ENCODE peak calls at places on chromosomes 6 and 20, in nine cellular contexts. S is heart right ventricle, R is left lung, D is GM23338, I is MG63, K is hepatocyte, L is ovary, X is right atrium auricular region, F is HAP-1. N is an unnamed sample. For H3K27me3, the result is how much of the 10 kb centered on the place peaks cover.

GRCh38 chr6:16236648-16237199 is 1.7 kb upstream of the GMPR start:
- DNase-seq in S (no peak), R (no peak), D (no peak), I (peak), K (no peak), L (no peak), X (no peak), F (no peak), N (peak)

GRCh38 chr6:135181333-135182119 is 418 bp downstream of the MYB start:
- DNase-seq in S (no peak), R (peak), D (peak), I (no peak), K (peak), L (no peak), X (no peak), F (peak), N (peak)

GRCh38 chr20:64049060-64049886 is at the start of gene SOX18:
- DNase-seq in S (peak), R (no peak), D (peak), I (peak), K (peak), L (no peak), X (no peak), F (peak), N (peak)

GRCh38 chr6:104958720-104959452 is 2.0 kb downstream of the LIN28B start:
- DNase-seq in S (no peak), R (no peak), D (peak), I (no peak), K (peak), L (no peak), X (no peak), F (peak), N (no peak)

GRCh38 chr6:104548297-104548696 is 311.4 kb downstream of the HACE1 start:
- DNase-seq in S (no peak), R (no peak), D (no peak), I (no peak), K (no peak), L (no peak), X (no peak), F (no peak), N (no peak)

GRCh38 chr6:14732845-14733757 is 512.8 kb upstream of the JARID2 start:
- DNase-seq in S (no peak), R (no peak), D (no peak), I (peak), K (no peak), L (no peak), X (no peak), F (no peak), N (peak)

GRCh38 chr6:164035912-164036485 is 621.5 kb downstream of the QKI start:
- DNase-seq in S (no peak), R (no peak), D (peak), I (no peak), K (peak), L (no peak), X (no peak), F (no peak), N (no peak)

GRCh38 chr6:169955796-169956493 is 204.5 kb downstream of the ERMARD start:
- DNase-seq in S (no peak), R (peak), D (no peak), I (no peak), K (no peak), L (no peak), X (peak), F (no peak), N (no peak)

GRCh38 chr6:109891924-109892323 is 86.2 kb upstream of the GPR6 start:
- DNase-seq in S (no peak), R (no peak), D (no peak), I (no peak), K (no peak), L (no peak), X (no peak), F (no peak), N (no peak)

GRCh38 chr6:43242908-43243648 is at the start of gene TTBK1:
- DNase-seq in S (no peak), R (no peak), D (peak), I (no peak), K (no peak), L (no peak), X (no peak), F (peak), N (no peak)

GRCh38 chr6:158095031-158095430 is 73.0 kb downstream of the SERAC1 start:
- DNase-seq in S (no peak), R (no peak), D (no peak), I (no peak), K (no peak), L (no peak), X (no peak), F (no peak), N (no peak)

GRCh38 chr6:82145926-82146452 is 101.6 kb downstream of the IBTK start:
- DNase-seq in S (no peak), R (no peak), D (no peak), I (no peak), K (no peak), L (no peak), X (no peak), F (no peak), N (no peak)

GRCh38 chr6:56984374-56984773 is 29.5 kb downstream of the BEND6 start:
- DNase-seq in S (no peak), R (no peak), D (no peak), I (no peak), K (no peak), L (no peak), X (no peak), F (no peak), N (peak)

GRCh38 chr6:119979862-119980261 is 630.3 kb upstream of the MAN1A1 start:
- DNase-seq in S (no peak), R (no peak), D (peak), I (no peak), K (no peak), L (no peak), X (no peak), F (no peak), N (peak)

GRCh38 chr6:15874351-15874750 is 211.5 kb upstream of the DTNBP1 start:
- DNase-seq in S (no peak), R (no peak), D (no peak), I (no peak), K (no peak), L (no peak), X (no peak), F (no peak), N (no peak)

GRCh38 chr6:149636116-149636515 is 12.4 kb downstream of the KATNA1 start:
- DNase-seq in S (no peak), R (no peak), D (peak), I (peak), K (no peak), L (no peak), X (no peak), F (peak), N (peak)

DNA sequence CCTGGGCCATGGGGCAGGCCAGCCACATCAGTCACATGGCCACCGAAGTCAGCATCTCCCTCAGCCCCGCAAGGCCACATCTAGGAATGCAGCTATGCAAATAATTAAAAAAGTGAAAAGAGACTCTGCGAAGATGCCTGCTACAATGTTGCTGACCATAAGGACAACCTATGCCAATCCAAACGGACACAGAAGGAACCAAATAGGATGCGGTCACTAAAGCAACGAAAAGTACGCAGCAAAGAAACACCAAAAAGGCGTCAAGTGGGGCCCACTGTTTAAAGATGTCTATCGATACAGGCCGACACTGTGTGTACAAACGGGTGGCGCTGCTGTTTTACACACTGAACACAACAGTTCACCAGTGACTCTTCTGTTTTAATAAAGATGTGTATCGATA is 56.4 kb downstream of the TAF4 start:
- DNase-seq in S (no peak), R (no peak), D (no peak), I (no peak), K (no peak), L (no peak), X (no peak), F (no peak), N (no peak)
- H3K27me3 ChIP-seq in S (under half), R (under half), D (under half), I (under half), K (under half), L (under half), X (under half), F (under half), N (under half)

DNA sequence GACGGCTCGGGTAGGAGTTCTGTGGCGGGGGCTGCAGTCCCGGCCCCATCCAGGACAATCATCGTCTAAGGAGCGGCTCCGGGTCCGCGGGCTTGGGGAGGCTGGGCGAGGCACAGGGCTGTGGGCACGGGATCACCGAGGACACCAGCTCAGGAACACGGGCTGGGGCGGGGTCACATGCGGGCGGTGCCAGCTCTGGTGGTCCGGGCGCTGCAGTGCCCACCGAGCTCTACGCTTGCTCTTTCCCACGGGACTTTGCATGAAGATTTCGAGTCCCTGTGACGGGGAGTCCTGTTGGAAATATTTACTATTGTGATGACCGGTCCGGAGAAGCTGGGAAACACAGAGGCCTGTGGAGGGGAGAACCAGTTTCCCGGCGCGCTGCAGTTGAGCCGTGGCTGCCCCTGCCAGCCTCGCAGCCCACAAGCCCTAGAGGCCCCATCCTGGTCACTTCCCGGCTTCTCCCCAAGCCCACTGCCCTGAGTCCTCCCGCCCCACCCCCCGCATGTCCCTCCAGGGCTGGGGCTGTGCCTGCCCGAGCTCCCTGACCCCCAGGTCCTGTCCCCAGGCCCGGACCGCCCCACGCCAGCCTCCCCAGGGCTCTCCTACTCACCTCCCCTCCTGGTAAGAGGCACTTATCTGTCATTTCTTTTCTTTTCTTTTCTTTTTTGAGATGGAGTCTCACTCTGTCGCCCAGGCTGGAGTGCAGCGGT is 20.7 kb downstream of the SLC17A9 start:
- DNase-seq in S (no peak), R (no peak), D (no peak), I (no peak), K (no peak), L (no peak), X (no peak), F (no peak), N (no peak)
- H3K27me3 ChIP-seq in S (half or more), R (under half), D (under half), I (under half), K (under half), L (under half), X (under half), F (under half), N (under half)

DNA sequence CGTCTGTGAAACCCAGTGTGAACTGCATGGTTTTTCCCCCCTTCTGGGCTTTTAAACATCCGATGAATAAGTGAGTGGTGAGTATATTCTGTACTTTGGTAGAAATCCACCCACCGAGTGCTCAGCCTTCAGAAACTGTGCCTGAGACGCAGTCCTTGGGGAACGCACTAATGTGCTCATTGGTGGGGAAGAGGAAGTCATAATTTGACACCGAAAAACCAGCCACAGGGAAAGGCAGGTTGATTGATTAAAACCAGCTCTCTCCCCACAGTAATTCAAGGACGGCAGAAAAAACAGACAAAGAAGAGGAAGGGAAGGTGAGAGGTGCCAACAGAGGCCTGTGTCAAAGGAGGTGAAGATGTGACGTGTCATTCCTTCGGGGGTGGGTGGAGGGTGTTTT is 21.7 kb downstream of the EDN3 start:
- DNase-seq in S (no peak), R (no peak), D (no peak), I (no peak), K (no peak), L (no peak), X (no peak), F (no peak), N (no peak)
- H3K27me3 ChIP-seq in S (under half), R (under half), D (under half), I (under half), K (under half), L (under half), X (under half), F (under half), N (under half)

GRCh38 chr6:29131691-29132090 is 23.8 kb downstream of the OR2J3 start:
- DNase-seq in S (no peak), R (no peak), D (no peak), I (no peak), K (no peak), L (no peak), X (no peak), F (no peak), N (no peak)
- H3K27me3 ChIP-seq in S (under half), R (under half), D (under half), I (under half), K (under half), L (under half), X (under half), F (under half), N (under half)

GRCh38 chr20:61629361-61630239 is 377.5 kb downstream of the CDH4 start:
- DNase-seq in S (no peak), R (no peak), D (no peak), I (no peak), K (no peak), L (no peak), X (no peak), F (no peak), N (no peak)

GRCh38 chr20:61628901-61629300 is 376.8 kb downstream of the CDH4 start:
- DNase-seq in S (no peak), R (no peak), D (no peak), I (no peak), K (no peak), L (no peak), X (no peak), F (no peak), N (peak)

GRCh38 chr20:61627791-61628415 is 375.8 kb downstream of the CDH4 start:
- DNase-seq in S (no peak), R (no peak), D (no peak), I (no peak), K (no peak), L (no peak), X (no peak), F (no peak), N (no peak)

GRCh38 chr20:61630240-61630650 is 378.2 kb downstream of the CDH4 start:
- DNase-seq in S (no peak), R (no peak), D (no peak), I (no peak), K (no peak), L (no peak), X (no peak), F (no peak), N (no peak)

GRCh38 chr20:61628480-61628879 is 376.4 kb downstream of the CDH4 start:
- DNase-seq in S (no peak), R (no peak), D (no peak), I (no peak), K (no peak), L (no peak), X (no peak), F (no peak), N (no peak)
- H3K27me3 ChIP-seq in S (under half), R (under half), D (under half), I (under half), K (under half), L (under half), X (under half), F (under half), N (under half)

DNA sequence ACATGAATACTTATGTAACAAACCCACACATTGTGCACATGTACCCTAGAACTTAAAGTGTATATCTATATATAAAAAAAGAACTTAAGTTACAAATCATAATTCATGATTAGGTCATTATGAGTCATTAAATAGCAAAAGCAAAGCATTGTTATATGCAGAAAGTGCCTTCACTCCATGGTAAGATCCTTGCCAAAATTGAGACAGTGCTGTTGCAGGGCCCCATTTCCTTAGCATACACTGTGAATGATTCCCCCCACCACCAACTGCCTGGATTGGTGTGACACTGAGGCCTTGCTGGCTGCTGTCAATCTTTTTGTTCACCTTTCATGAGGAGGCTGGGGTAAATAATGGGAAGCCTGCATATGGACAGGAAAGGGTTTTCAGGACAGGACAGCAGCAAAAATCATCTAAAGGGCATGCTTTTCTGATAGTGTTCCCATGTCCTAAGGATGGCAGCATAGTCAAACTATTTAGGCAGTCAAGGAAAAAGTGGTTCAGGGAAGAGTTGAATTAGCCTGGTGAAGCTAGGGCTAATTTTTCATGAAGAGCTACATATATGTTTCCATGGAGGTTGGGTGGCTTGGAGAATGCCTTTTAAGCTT is 188.2 kb upstream of the ASCC3 start:
- DNase-seq in S (no peak), R (no peak), D (no peak), I (peak), K (no peak), L (no peak), X (no peak), F (no peak), N (peak)
- H3K27me3 ChIP-seq in S (under half), R (under half), D (under half), I (under half), K (under half), L (under half), X (under half), F (under half), N (under half)

N was measured in fibroblast of lung.